ENCODE peak calls at places on chromosomes 6 and 20, in six cellular contexts. V is activated CD4-positive, alpha-beta T cell treated with anti-CD3 and anti-CD28 coated beads for 4 hours; S is substantia nigra; Z is left lung; H is CD4-positive, alpha-beta T cell; I is head of caudate nucleus. N is an unnamed sample.

GRCh38 chr20:4304601-4305000 is 289.2 kb upstream of the RNF24 start:
- DNase-seq in V (no peak), S (no peak), Z (no peak), H (no peak), I (peak; percentile 10), N (no peak)

GRCh38 chr6:126540161-126540560 is 200.2 kb downstream of the CENPW start:
- DNase-seq in V (no peak), S (no peak), Z (no peak), H (no peak), I (no peak), N (no peak)

GRCh38 chr20:2759143-2759542 is 41.3 kb downstream of the CPXM1 start:
- DNase-seq in V (no peak), S (no peak), Z (no peak), H (no peak), I (no peak), N (peak; percentile 62)

GRCh38 chr6:128492386-128492785 is 28.0 kb downstream of the PTPRK start:
- DNase-seq in V (no peak), S (no peak), Z (no peak), H (no peak), I (no peak), N (no peak)

GRCh38 chr6:154343473-154344308 is 12.9 kb downstream of the IPCEF1 start:
- DNase-seq in V (no peak), S (no peak), Z (peak; percentile 72), H (no peak), I (no peak), N (no peak)

GRCh38 chr20:21124190-21124589 is 1.7 kb upstream of the KIZ start:
- DNase-seq in V (no peak), S (no peak), Z (no peak), H (no peak), I (no peak), N (no peak)

GRCh38 chr20:55615818-55616217 is 389.5 kb downstream of the CBLN4 start:
- DNase-seq in V (no peak), S (no peak), Z (no peak), H (no peak), I (no peak), N (no peak)

GRCh38 chr20:44644384-44645131 is 6.9 kb downstream of the ADA start:
- DNase-seq in V (peak; percentile 33), S (no peak), Z (no peak), H (peak; percentile 41), I (no peak), N (no peak)

GRCh38 chr6:138975815-138976214 is 12.2 kb downstream of the REPS1 start:
- DNase-seq in V (no peak), S (no peak), Z (no peak), H (no peak), I (no peak), N (no peak)

GRCh38 chr6:109961666-109962065 is 16.4 kb upstream of the GPR6 start:
- DNase-seq in V (no peak), S (no peak), Z (no peak), H (no peak), I (no peak), N (no peak)

GRCh38 chr6:11575408-11576033 is 38.0 kb downstream of the TMEM170B start:
- DNase-seq in V (peak; percentile 42), S (peak; percentile 4), Z (peak; percentile 56), H (peak; percentile 9), I (peak; percentile 63), N (no peak)

GRCh38 chr6:127518710-127519468 is at the start of gene MTCL3:
- DNase-seq in V (peak; percentile 58), S (no peak), Z (peak; percentile 34), H (no peak), I (peak; percentile 87), N (no peak)

GRCh38 chr6:30727920-30728605 is 7.9 kb downstream of the TUBB start:
- DNase-seq in V (no peak), S (no peak), Z (no peak), H (no peak), I (no peak), N (no peak)

GRCh38 chr20:3805594-3806264 is 9.6 kb downstream of the CDC25B start:
- DNase-seq in V (no peak), S (no peak), Z (peak; percentile 35), H (no peak), I (no peak), N (peak; percentile 61)

GRCh38 chr6:11207199-11207968 is 25.1 kb downstream of the NEDD9 start:
- DNase-seq in V (no peak), S (no peak), Z (peak; percentile 82), H (no peak), I (no peak), N (peak; percentile 82)